ENCODE peak calls at places on chromosome 7, in four cellular contexts. O is HEK293T, D is A549, I is K562. N is an unnamed sample.
A peak's percentile ranks its signal among the peaks of the same experiment; 100 is the strongest.

GRCh38 chr7:74625446-74625845 is 32.1 kb upstream of the GTF2I start:
- DNase-seq in O (no peak), D (peak; percentile 53), I (no peak), N (peak; percentile 46)

GRCh38 chr7:81780914-81781693 is 11.3 kb upstream of the HGF start:
- DNase-seq in O (no peak), D (peak; percentile 28), I (no peak), N (no peak)

GRCh38 chr7:123324283-123324682 is 124.5 kb upstream of the SLC13A1 start:
- DNase-seq in O (no peak), D (no peak), I (no peak), N (no peak)

GRCh38 chr7:66326501-66327180 is 121.5 kb downstream of the TPST1 start:
- DNase-seq in O (no peak), D (no peak), I (no peak), N (no peak)

GRCh38 chr7:67823345-67823744 is 826.7 kb downstream of the TYW1 start:
- DNase-seq in O (no peak), D (peak; percentile 32), I (no peak), N (no peak)

GRCh38 chr7:42014625-42015412 is 222.2 kb downstream of the GLI3 start:
- DNase-seq in O (peak; percentile 33), D (peak; percentile 75), I (peak; percentile 62), N (peak; percentile 29)

GRCh38 chr7:83934118-83934734 is 260.4 kb downstream of the SEMA3A start:
- DNase-seq in O (no peak), D (no peak), I (no peak), N (no peak)

GRCh38 chr7:107404740-107405537 is 64.9 kb upstream of the GPR22 start:
- DNase-seq in O (no peak), D (no peak), I (no peak), N (no peak)

GRCh38 chr7:96949766-96950165 is 55.6 kb upstream of the DLX6 start:
- DNase-seq in O (no peak), D (no peak), I (no peak), N (peak; percentile 67)

GRCh38 chr7:144384555-144385245 is 18.8 kb downstream of the NOBOX start:
- DNase-seq in O (no peak), D (peak; percentile 45), I (no peak), N (no peak)

GRCh38 chr7:15305002-15305600 is 256.7 kb downstream of the AGMO start:
- DNase-seq in O (peak; percentile 34), D (peak; percentile 63), I (peak; percentile 19), N (peak; percentile 33)

GRCh38 chr7:35975851-35976454 is 175.1 kb downstream of the SEPTIN7 start:
- DNase-seq in O (peak; percentile 34), D (peak; percentile 84), I (peak; percentile 38), N (peak; percentile 68)

GRCh38 chr7:147513451-147513850 is 1077.1 kb upstream of the C7orf33 start:
- DNase-seq in O (no peak), D (no peak), I (no peak), N (no peak)
- TF ChIP-seq BHLHE40 in O (no peak), D (no peak), I (no peak), N (no peak)

DNA sequence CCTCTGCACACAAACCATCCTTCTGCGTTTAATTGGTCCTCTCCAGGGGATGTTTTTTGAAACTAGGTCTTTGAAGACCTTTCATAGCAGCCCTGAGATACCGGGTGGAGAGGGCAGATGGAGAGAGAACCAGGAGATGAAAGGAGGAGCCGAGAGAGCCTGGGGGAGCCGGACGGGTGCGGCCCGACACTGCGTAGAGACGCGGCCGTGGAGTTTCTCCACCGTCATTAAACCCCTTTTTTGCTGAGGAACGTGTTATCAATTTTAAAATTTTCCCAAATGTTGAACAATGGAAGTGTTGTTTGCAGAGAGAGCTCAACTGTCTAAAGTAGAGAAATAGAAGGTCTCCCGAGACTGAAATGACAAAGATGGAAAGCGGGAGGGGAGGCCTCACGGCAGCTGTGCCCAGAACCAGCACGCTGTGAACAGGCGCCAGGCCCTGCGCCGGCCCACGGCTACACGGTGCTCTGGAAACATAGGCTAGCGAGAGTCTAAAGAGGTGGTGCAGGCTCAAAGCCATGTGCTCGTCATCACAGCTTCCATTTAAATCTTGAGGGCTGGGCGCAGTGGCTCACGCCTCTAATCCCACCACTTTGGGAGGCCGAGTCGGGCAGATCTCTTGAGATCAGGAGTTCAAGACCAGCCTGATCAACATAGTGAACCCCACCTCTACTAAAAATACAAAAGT is 307.0 kb downstream of the PTPRN2 start:
- DNase-seq in O (no peak), D (no peak), I (no peak), N (no peak)
- TF ChIP-seq BHLHE40 in O (no peak), D (no peak), I (no peak), N (no peak)

DNA sequence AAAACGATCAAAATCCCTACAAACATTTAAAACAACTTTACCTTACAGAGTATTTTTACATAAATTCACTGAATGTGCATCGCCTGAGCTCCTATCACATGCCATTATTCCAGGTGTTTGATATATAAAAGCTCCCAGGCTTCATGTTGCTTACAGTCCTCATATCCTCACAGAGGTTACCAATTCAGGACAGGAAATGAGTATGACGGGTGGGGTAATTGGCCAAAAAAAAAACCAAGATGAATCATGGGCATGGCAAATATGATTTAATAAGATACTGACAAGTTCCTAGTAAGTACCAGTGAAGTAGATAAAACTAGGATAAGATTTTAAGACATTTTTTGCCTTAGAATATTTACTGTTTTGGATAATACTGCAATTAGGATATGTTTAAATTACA is 135.8 kb downstream of the KMT2E start:
- DNase-seq in O (no peak), D (no peak), I (no peak), N (no peak)
- TF ChIP-seq BHLHE40 in O (no peak), D (no peak), I (no peak), N (no peak)

DNA sequence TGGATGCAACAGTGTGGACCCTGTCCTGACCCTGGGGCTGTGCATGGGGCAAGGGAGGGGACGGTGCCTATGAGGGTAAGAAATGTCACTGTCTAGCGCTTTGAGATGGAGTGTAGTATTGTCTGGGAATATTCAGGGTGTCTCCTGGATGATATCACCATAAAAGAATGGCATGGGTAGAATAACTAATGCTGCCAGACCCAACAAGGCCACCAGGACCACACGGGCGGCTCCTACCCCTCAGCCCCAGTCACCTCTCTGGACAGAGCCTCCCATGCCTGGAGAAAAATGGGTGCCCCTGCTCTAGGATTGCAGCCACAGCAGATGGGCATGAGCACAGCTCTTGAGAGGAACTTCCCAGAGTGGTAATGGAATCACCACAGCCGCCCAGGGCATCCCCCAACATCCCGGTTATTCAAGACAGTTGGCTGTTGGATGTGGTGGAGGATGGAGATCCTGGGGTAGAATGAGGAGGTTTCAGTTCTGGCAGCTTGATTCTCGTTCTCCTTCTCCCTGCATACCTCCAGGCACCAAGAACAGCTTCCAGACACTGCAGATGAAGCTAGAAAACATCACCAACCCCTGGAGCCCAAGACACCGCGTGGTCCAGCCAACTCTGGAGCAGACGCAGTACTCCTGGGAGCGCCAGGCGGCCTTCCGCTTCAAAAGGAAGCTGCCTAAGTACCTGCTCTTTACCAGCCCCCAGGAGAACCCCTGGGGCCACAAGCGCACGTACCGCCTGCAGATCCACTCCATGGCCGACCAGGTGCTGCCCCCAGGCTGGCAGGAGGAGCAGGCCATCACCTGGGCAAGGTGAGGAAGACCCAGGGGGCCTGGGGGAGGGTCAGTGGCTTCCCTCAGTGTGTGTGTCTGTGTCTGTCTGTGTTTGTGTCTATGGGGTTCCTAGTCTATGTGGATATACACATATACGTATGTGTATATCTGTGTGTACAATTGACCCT is 6.2 kb downstream of the AOC1 start:
- DNase-seq in O (no peak), D (no peak), I (no peak), N (no peak)
- TF ChIP-seq BHLHE40 in O (no peak), D (no peak), I (no peak), N (no peak)

GRCh38 chr7:137015015-137015414 is 146.6 kb downstream of the CHRM2 start:
- DNase-seq in O (no peak), D (no peak), I (no peak), N (no peak)

GRCh38 chr7:137018468-137018867 is 150.0 kb downstream of the CHRM2 start:
- DNase-seq in O (no peak), D (no peak), I (no peak), N (no peak)

GRCh38 chr7:137025469-137026175 is 157.2 kb downstream of the CHRM2 start:
- DNase-seq in O (no peak), D (no peak), I (no peak), N (no peak)

GRCh38 chr7:137017221-137017620 is 148.8 kb downstream of the CHRM2 start:
- DNase-seq in O (no peak), D (no peak), I (no peak), N (no peak)

DNA sequence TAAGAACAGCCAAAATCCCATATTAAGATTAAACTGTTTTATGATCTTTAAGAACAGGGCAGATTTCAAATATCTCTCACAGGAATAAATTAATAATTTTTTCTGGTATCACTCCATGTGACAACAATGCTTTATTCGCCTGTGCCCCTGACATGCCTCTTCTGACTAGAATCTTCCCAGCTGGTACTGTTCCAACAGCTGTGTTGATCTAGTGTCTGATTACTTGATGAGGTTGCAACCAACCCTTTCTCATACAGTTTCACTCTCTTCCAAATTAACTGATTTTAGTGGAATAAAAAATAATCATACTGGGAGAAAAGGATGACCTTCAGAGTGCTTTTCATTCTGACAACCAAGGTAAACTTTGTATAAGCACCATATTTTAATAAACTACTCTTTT is 151.9 kb downstream of the CHRM2 start:
- DNase-seq in O (no peak), D (no peak), I (no peak), N (no peak)
- TF ChIP-seq BHLHE40 in O (no peak), D (no peak), I (no peak), N (no peak)

GRCh38 chr7:69825031-69825681 is 226.9 kb downstream of the AUTS2 start:
- DNase-seq in O (no peak), D (no peak), I (no peak), N (no peak)
- TF ChIP-seq BHLHE40 in O (no peak), D (no peak), I (no peak), N (no peak)

GRCh38 chr7:43652364-43652763 is 69.5 kb downstream of the STK17A start:
- DNase-seq in O (no peak), D (peak; percentile 27), I (no peak), N (no peak)
- TF ChIP-seq BHLHE40 in O (no peak), D (no peak), I (no peak), N (no peak)

DNA sequence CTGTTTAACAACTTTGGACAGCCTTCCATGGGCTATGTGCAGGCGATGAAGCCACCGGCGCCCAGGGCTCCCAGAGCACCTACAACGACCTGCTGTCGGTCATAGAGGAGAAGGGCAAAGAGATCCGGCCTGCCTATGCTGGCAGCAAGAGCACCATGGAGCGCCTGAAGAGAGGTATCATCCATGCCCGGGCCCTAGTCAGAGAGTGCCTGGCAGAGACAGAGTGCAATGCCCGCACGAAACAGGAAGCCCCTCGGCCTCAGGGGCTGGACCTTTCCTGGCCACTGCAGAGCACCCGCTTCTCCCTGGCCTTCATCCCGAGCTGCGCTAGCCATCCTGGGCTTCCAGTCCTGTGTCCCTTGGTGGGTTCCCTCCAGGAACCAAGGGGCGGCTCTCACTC is 497.0 kb upstream of the PHF14 start:
- DNase-seq in O (no peak), D (no peak), I (no peak), N (no peak)
- TF ChIP-seq BHLHE40 in O (no peak), D (no peak), I (no peak), N (no peak)

DNA sequence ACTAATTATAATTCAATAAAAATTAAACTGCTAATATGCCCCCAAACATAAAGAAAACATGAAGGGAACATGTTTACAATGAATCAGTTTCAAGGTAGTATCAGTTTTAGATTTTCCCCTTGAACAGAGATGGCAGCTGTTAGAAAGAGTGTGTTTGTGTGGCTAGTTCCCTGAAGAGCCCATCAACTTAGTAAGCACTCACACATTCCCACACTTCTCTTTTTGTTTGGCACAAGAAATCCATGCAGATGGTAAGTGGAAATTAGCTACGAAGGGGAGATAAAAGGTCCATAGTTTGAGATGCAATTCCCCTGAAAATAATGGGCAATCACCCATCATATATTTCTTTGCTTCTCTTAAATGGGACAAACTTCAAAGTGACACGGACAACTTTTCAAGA is 259.7 kb upstream of the NPY start:
- DNase-seq in O (no peak), D (no peak), I (no peak), N (no peak)
- TF ChIP-seq BHLHE40 in O (no peak), D (no peak), I (no peak), N (no peak)

GRCh38 chr7:29565982-29566746 is 2.5 kb downstream of the PRR15 start:
- DNase-seq in O (no peak), D (no peak), I (no peak), N (no peak)
- TF ChIP-seq BHLHE40 in O (no peak), D (no peak), I (no peak), N (no peak)

N was measured in HepG2.